ENCODE peak calls at places on chromosome 2, in five cellular contexts. I, D, U, C and Z are unnamed samples.

GRCh38 chr2:190318514-190318913 is 1.1 kb downstream of the HIBCH start:
- DNase-seq in D (no peak), I (no peak), C (no peak), U (no peak), Z (peak; percentile 14)

GRCh38 chr2:34524115-34524514 is 925.0 kb upstream of the FAM98A start:
- DNase-seq in C (no peak), D (no peak), I (no peak), U (no peak), Z (no peak)

GRCh38 chr2:127330753-127331152 is 36.8 kb upstream of the ERCC3 start:
- DNase-seq in U (no peak), C (no peak), D (no peak), I (no peak), Z (no peak)

GRCh38 chr2:6224267-6224666 is 532.1 kb downstream of the SOX11 start:
- DNase-seq in C (no peak), D (peak; percentile 26), I (no peak), U (no peak), Z (peak; percentile 18)

GRCh38 chr2:200276472-200276871 is 30.0 kb upstream of the SPATS2L start:
- DNase-seq in C (no peak), I (no peak), U (no peak), D (no peak), Z (no peak)

GRCh38 chr2:43239981-43240761 is 13.8 kb upstream of the ZFP36L2 start:
- DNase-seq in U (no peak), I (no peak), C (no peak), D (no peak), Z (no peak)

GRCh38 chr2:95017308-95017630 is 8.2 kb upstream of the MAL start:
- DNase-seq in D (no peak), I (no peak), U (no peak), C (no peak), Z (no peak)

GRCh38 chr2:36485521-36485920 is 112.4 kb downstream of the FEZ2 start:
- DNase-seq in I (no peak), C (no peak), U (no peak), D (no peak), Z (no peak)

GRCh38 chr2:10538224-10538894 is 90.2 kb upstream of the ODC1 start:
- DNase-seq in U (no peak), D (no peak), C (peak; percentile 63), I (no peak), Z (no peak)

GRCh38 chr2:235516257-235516656 is 22.4 kb downstream of the AGAP1 start:
- DNase-seq in I (no peak), U (no peak), D (no peak), C (no peak), Z (no peak)

GRCh38 chr2:68737717-68738116 is 3.1 kb downstream of the ARHGAP25 start:
- DNase-seq in I (no peak), D (no peak), C (no peak), U (no peak), Z (no peak)

GRCh38 chr2:224366269-224366668 is 35.6 kb downstream of the FAM124B start:
- DNase-seq in C (no peak), D (no peak), I (no peak), U (no peak), Z (no peak)

GRCh38 chr2:192148620-192149321 is 46.0 kb downstream of the TMEFF2 start:
- DNase-seq in I (no peak), U (no peak), C (no peak), D (no peak), Z (no peak)

GRCh38 chr2:68730828-68731227 is 3.8 kb upstream of the ARHGAP25 start:
- DNase-seq in D (no peak), U (no peak), I (no peak), C (no peak), Z (no peak)

GRCh38 chr2:21928292-21928691 is 804.5 kb downstream of the TDRD15 start:
- DNase-seq in U (no peak), I (no peak), C (no peak), D (no peak), Z (no peak)

GRCh38 chr2:133733856-133734255 is 165.6 kb upstream of the NCKAP5 start:
- DNase-seq in U (no peak), I (no peak), C (no peak), D (no peak), Z (no peak)

GRCh38 chr2:212414699-212415309 is 123.8 kb downstream of the ERBB4 start:
- DNase-seq in D (no peak), U (no peak), I (no peak), C (no peak), Z (no peak)

GRCh38 chr2:189369566-189369965 is 71.7 kb upstream of the WDR75 start:
- DNase-seq in I (no peak), C (no peak), D (no peak), U (no peak), Z (no peak)

GRCh38 chr2:85244798-85245197 is 83.0 kb downstream of the TGOLN2 start:
- DNase-seq in U (no peak), I (no peak), D (no peak), C (no peak), Z (no peak)

GRCh38 chr2:231890896-231891513 is 35.2 kb downstream of the NPPC start:
- DNase-seq in I (no peak), D (no peak), U (no peak), C (no peak), Z (peak; percentile 19)

GRCh38 chr2:196225213-196225612 is 53.8 kb upstream of the STK17B start:
- DNase-seq in U (no peak), I (no peak), D (no peak), C (no peak), Z (no peak)

GRCh38 chr2:187993516-187993915 is 298.2 kb upstream of the GULP1 start:
- DNase-seq in U (no peak), D (no peak), C (no peak), I (no peak), Z (no peak)

GRCh38 chr2:42618116-42618515 is 49.7 kb downstream of the MTA3 start:
- DNase-seq in D (no peak), U (no peak), I (no peak), C (no peak), Z (no peak)

GRCh38 chr2:235055891-235056516 is 104.2 kb downstream of the SH3BP4 start:
- DNase-seq in D (no peak), C (peak; percentile 35), I (peak; percentile 78), U (no peak), Z (peak; percentile 47)

GRCh38 chr2:1744151-1744445 is 217 bp downstream of the PXDN start:
- DNase-seq in U (no peak), D (no peak), C (no peak), I (no peak), Z (no peak)

GRCh38 chr2:31401580-31401979 is 13.0 kb downstream of the XDH start:
- DNase-seq in D (no peak), I (no peak), U (no peak), C (no peak), Z (no peak)

GRCh38 chr2:232979871-232980461 is 33.1 kb downstream of the NGEF start:
- DNase-seq in D (no peak), U (no peak), I (peak; percentile 27), C (peak; percentile 90), Z (no peak)

GRCh38 chr2:9708683-9709538 is 78.1 kb upstream of the YWHAQ start:
- DNase-seq in D (no peak), C (no peak), I (no peak), U (no peak), Z (no peak)

GRCh38 chr2:171798156-171798815 is 95.8 kb downstream of the SLC25A12 start:
- DNase-seq in D (no peak), U (no peak), I (peak; percentile 60), C (no peak), Z (peak; percentile 20)
- TF ChIP-seq JUND in D (no peak), U (peak; percentile 13), I (no peak), C (no peak), Z (no peak)

DNA sequence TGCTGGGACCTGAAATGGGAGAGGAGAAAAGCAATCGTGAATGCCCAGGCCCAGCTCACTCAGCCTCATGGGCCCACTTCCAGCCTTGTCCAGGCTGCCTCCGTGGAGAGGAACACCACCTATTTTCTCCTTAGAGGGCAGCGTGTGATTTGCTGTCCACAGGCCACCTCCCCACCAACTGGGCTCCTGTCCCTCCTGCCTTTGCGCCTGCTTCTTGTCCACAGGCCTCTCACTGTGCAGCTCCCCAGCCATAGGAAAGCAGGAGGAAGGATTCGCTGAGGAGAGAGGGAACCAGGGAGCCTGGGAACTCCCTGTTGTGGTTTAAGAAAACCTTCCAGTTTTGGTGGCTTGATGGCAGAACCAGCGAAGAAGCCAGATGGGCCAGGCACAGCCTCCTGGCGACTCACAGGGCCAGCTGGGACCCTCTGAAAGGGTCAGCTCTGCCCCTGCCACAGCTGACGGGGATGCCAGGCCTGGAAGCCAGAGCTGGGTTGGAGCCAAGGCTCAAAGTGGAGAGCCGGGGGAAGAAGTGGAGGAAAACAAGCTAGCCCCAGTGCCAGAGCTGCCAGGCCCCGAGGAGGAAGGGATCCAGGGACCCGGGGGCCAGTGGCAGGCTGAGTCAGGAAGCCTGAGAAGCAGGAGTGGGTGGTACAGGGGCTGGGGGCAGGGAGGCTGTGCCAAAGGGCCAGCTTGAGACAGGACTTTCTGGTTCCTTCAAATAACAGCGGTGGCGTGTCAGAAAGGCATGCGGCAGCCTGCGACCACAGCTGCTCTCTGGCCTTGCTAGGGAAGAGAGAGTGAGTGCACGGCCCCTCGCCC is 9.9 kb downstream of the TMBIM1 start:
- DNase-seq in U (peak; percentile 65), I (no peak), C (no peak), D (no peak), Z (peak; percentile 65)
- TF ChIP-seq JUND in U (no peak), I (no peak), C (no peak), D (no peak), Z (peak; percentile 11)

GRCh38 chr2:144419218-144419617 is 100.7 kb downstream of the ZEB2 start:
- DNase-seq in D (no peak), C (no peak), I (no peak), U (no peak), Z (no peak)

GRCh38 chr2:144412727-144413126 is 107.2 kb downstream of the ZEB2 start:
- DNase-seq in U (no peak), C (no peak), I (no peak), D (no peak), Z (no peak)

GRCh38 chr2:144409241-144409640 is 110.7 kb downstream of the ZEB2 start:
- DNase-seq in D (no peak), C (no peak), U (no peak), I (no peak), Z (no peak)

GRCh38 chr2:144415381-144415780 is 104.5 kb downstream of the ZEB2 start:
- DNase-seq in C (no peak), D (no peak), U (no peak), I (no peak), Z (no peak)

GRCh38 chr2:144414324-144414845 is 105.5 kb downstream of the ZEB2 start:
- DNase-seq in C (no peak), U (no peak), D (no peak), I (no peak), Z (no peak)
- TF ChIP-seq JUND in C (no peak), U (no peak), D (no peak), I (no peak), Z (no peak)

DNA sequence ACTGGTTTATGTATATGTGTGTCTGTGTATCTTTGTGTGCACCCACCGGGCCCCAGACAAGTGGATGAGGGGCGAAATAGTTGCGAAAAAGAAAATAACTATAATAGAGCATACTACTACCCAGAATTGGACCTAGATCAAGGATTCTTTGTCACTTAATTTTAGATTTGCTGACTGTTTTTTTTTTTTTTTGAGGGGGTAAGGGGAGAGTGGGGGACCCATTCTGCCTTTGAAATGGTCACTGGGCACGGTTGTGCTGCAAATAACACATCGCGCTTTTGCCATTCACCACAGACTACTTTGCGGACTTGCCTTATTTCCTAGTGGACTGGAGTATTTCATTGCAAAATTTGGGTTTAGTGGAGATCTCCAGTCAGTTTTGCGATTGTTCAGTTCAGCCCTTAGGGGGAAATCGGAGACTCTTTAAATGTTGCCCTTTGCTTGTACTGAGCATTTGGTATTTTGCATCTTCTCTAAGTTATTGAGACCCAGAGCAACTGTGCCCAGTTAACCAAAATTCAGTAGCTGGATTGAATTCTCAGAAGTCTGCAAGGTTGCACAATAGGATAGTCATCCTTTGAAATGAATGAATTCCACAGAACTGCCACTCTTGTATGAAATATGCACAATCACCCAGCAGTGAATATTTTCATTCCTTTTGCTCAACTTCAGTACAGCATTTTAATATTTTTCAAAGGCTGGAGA is 2.8 kb downstream of the TRIB2 start:
- DNase-seq in U (no peak), D (no peak), I (no peak), C (no peak), Z (no peak)
- TF ChIP-seq JUND in U (peak; percentile 22), D (no peak), I (no peak), C (no peak), Z (no peak)